ENCODE peak calls at places on chromosomes 7 and 10, in ten cellular contexts. One of them, this sample, is unnamed.

GRCh38 chr7:16396766-16397496 is 24.4 kb downstream of the CRPPA start:
- DNase-seq in hepatocyte: no peak
- DNase-seq in cardiac muscle cell: no peak
- DNase-seq in NCI-H187: no peak
- DNase-seq in PC-3: no peak
- DNase-seq in posterior cingulate gyrus: no peak
- DNase-seq in SHP77: no peak
- DNase-seq in mucosa of gallbladder: no peak
- DNase-seq in SK-N-DZ: no peak
- DNase-seq in nephron progenitor cell: no peak
- DNase-seq in this sample: no peak

GRCh38 chr7:40057292-40057691 is 77.1 kb downstream of the MPLKIP start:
- DNase-seq in posterior cingulate gyrus: no peak
- DNase-seq in mucosa of gallbladder: no peak
- DNase-seq in cardiac muscle cell: peak
- DNase-seq in NCI-H187: peak
- DNase-seq in nephron progenitor cell: no peak
- DNase-seq in SK-N-DZ: no peak
- DNase-seq in PC-3: no peak
- DNase-seq in hepatocyte: peak
- DNase-seq in SHP77: peak
- DNase-seq in this sample: no peak

GRCh38 chr7:140314571-140315480 is 83.5 kb downstream of the SLC37A3 start:
- DNase-seq in nephron progenitor cell: no peak
- DNase-seq in SK-N-DZ: no peak
- DNase-seq in SHP77: no peak
- DNase-seq in cardiac muscle cell: no peak
- DNase-seq in mucosa of gallbladder: no peak
- DNase-seq in hepatocyte: no peak
- DNase-seq in NCI-H187: no peak
- DNase-seq in posterior cingulate gyrus: peak
- DNase-seq in PC-3: no peak
- DNase-seq in this sample: no peak

GRCh38 chr7:91953618-91954017 is 13.0 kb downstream of the AKAP9 start:
- DNase-seq in hepatocyte: no peak
- DNase-seq in cardiac muscle cell: no peak
- DNase-seq in mucosa of gallbladder: no peak
- DNase-seq in SHP77: no peak
- DNase-seq in SK-N-DZ: no peak
- DNase-seq in nephron progenitor cell: no peak
- DNase-seq in PC-3: peak
- DNase-seq in posterior cingulate gyrus: no peak
- DNase-seq in NCI-H187: no peak
- DNase-seq in this sample: no peak

GRCh38 chr10:74883428-74883827 is 57.0 kb downstream of the KAT6B start:
- DNase-seq in SHP77: no peak
- DNase-seq in mucosa of gallbladder: no peak
- DNase-seq in nephron progenitor cell: no peak
- DNase-seq in cardiac muscle cell: no peak
- DNase-seq in posterior cingulate gyrus: no peak
- DNase-seq in hepatocyte: no peak
- DNase-seq in PC-3: no peak
- DNase-seq in SK-N-DZ: no peak
- DNase-seq in NCI-H187: no peak
- DNase-seq in this sample: no peak

GRCh38 chr10:75136346-75136745 is 24.9 kb downstream of the SAMD8 start:
- DNase-seq in SHP77: no peak
- DNase-seq in NCI-H187: no peak
- DNase-seq in cardiac muscle cell: no peak
- DNase-seq in posterior cingulate gyrus: no peak
- DNase-seq in mucosa of gallbladder: no peak
- DNase-seq in nephron progenitor cell: no peak
- DNase-seq in hepatocyte: no peak
- DNase-seq in PC-3: peak
- DNase-seq in SK-N-DZ: no peak
- DNase-seq in this sample: no peak

GRCh38 chr7:149669121-149669818 is 104.1 kb downstream of the ZNF467 start:
- DNase-seq in NCI-H187: no peak
- DNase-seq in nephron progenitor cell: no peak
- DNase-seq in SHP77: no peak
- DNase-seq in PC-3: peak
- DNase-seq in hepatocyte: no peak
- DNase-seq in cardiac muscle cell: no peak
- DNase-seq in mucosa of gallbladder: no peak
- DNase-seq in SK-N-DZ: no peak
- DNase-seq in posterior cingulate gyrus: no peak
- DNase-seq in this sample: no peak

GRCh38 chr7:22271311-22271710 is 85.6 kb downstream of the RAPGEF5 start:
- DNase-seq in nephron progenitor cell: no peak
- DNase-seq in NCI-H187: no peak
- DNase-seq in posterior cingulate gyrus: no peak
- DNase-seq in hepatocyte: no peak
- DNase-seq in SHP77: no peak
- DNase-seq in SK-N-DZ: no peak
- DNase-seq in cardiac muscle cell: no peak
- DNase-seq in mucosa of gallbladder: no peak
- DNase-seq in PC-3: no peak
- DNase-seq in this sample: no peak

GRCh38 chr10:117248700-117249465 is 8.0 kb downstream of the SLC18A2 start:
- DNase-seq in NCI-H187: no peak
- DNase-seq in nephron progenitor cell: no peak
- DNase-seq in mucosa of gallbladder: no peak
- DNase-seq in posterior cingulate gyrus: no peak
- DNase-seq in PC-3: no peak
- DNase-seq in SHP77: no peak
- DNase-seq in SK-N-DZ: peak
- DNase-seq in cardiac muscle cell: no peak
- DNase-seq in hepatocyte: no peak
- DNase-seq in this sample: no peak

GRCh38 chr7:130875265-130875741 is 141.3 kb upstream of the KLF14 start:
- DNase-seq in cardiac muscle cell: peak
- DNase-seq in PC-3: peak
- DNase-seq in hepatocyte: peak
- DNase-seq in posterior cingulate gyrus: peak
- DNase-seq in NCI-H187: no peak
- DNase-seq in mucosa of gallbladder: no peak
- DNase-seq in SK-N-DZ: peak
- DNase-seq in nephron progenitor cell: peak
- DNase-seq in SHP77: peak
- DNase-seq in this sample: no peak

GRCh38 chr10:69004821-69005220 is 16.2 kb downstream of the KIFBP start:
- DNase-seq in nephron progenitor cell: no peak
- DNase-seq in mucosa of gallbladder: no peak
- DNase-seq in posterior cingulate gyrus: no peak
- DNase-seq in PC-3: peak
- DNase-seq in SHP77: no peak
- DNase-seq in SK-N-DZ: no peak
- DNase-seq in NCI-H187: no peak
- DNase-seq in hepatocyte: peak
- DNase-seq in cardiac muscle cell: no peak
- DNase-seq in this sample: no peak

GRCh38 chr7:129032017-129032416 is 22.9 kb downstream of the TNPO3 start:
- DNase-seq in hepatocyte: no peak
- DNase-seq in cardiac muscle cell: no peak
- DNase-seq in posterior cingulate gyrus: no peak
- DNase-seq in NCI-H187: no peak
- DNase-seq in SK-N-DZ: no peak
- DNase-seq in SHP77: no peak
- DNase-seq in mucosa of gallbladder: no peak
- DNase-seq in PC-3: no peak
- DNase-seq in nephron progenitor cell: no peak
- DNase-seq in this sample: no peak

GRCh38 chr10:6202098-6202683 is 541 bp upstream of the PFKFB3 start:
- DNase-seq in mucosa of gallbladder: no peak
- DNase-seq in cardiac muscle cell: no peak
- DNase-seq in PC-3: no peak
- DNase-seq in NCI-H187: no peak
- DNase-seq in posterior cingulate gyrus: peak
- DNase-seq in SHP77: no peak
- DNase-seq in SK-N-DZ: no peak
- DNase-seq in nephron progenitor cell: peak
- DNase-seq in hepatocyte: no peak
- DNase-seq in this sample: no peak

GRCh38 chr10:133140417-133141143 is 19.4 kb upstream of the KNDC1 start:
- DNase-seq in SHP77: no peak
- DNase-seq in posterior cingulate gyrus: peak
- DNase-seq in SK-N-DZ: no peak
- DNase-seq in NCI-H187: no peak
- DNase-seq in PC-3: no peak
- DNase-seq in mucosa of gallbladder: no peak
- DNase-seq in hepatocyte: no peak
- DNase-seq in cardiac muscle cell: no peak
- DNase-seq in nephron progenitor cell: no peak
- DNase-seq in this sample: no peak

GRCh38 chr7:104328970-104329825 is 795 bp downstream of the LHFPL3 start:
- DNase-seq in SK-N-DZ: no peak
- DNase-seq in nephron progenitor cell: peak
- DNase-seq in mucosa of gallbladder: no peak
- DNase-seq in SHP77: no peak
- DNase-seq in cardiac muscle cell: no peak
- DNase-seq in posterior cingulate gyrus: peak
- DNase-seq in hepatocyte: peak
- DNase-seq in PC-3: no peak
- DNase-seq in NCI-H187: no peak
- DNase-seq in this sample: no peak

GRCh38 chr10:92413011-92413410 is 122.0 kb downstream of the MARCHF5 start:
- DNase-seq in cardiac muscle cell: no peak
- DNase-seq in nephron progenitor cell: no peak
- DNase-seq in NCI-H187: no peak
- DNase-seq in mucosa of gallbladder: no peak
- DNase-seq in PC-3: no peak
- DNase-seq in hepatocyte: no peak
- DNase-seq in SK-N-DZ: peak
- DNase-seq in SHP77: no peak
- DNase-seq in posterior cingulate gyrus: no peak
- DNase-seq in this sample: peak

GRCh38 chr7:121519548-121520521 is 123.7 kb upstream of the FAM3C start:
- DNase-seq in cardiac muscle cell: no peak
- DNase-seq in nephron progenitor cell: no peak
- DNase-seq in SK-N-DZ: no peak
- DNase-seq in hepatocyte: no peak
- DNase-seq in SHP77: no peak
- DNase-seq in posterior cingulate gyrus: no peak
- DNase-seq in mucosa of gallbladder: no peak
- DNase-seq in PC-3: no peak
- DNase-seq in NCI-H187: no peak
- DNase-seq in this sample: no peak